ENCODE peak calls at places on chromosome 5, in six cellular contexts. I, V, S, Q, M and L are unnamed samples.

GRCh38 chr5:32852535-32852934 is 141.4 kb downstream of the NPR3 start:
- DNase-seq in I (no peak), V (no peak), S (peak), Q (peak), M (no peak), L (peak)

GRCh38 chr5:141757402-141757801 is 75.4 kb upstream of the ARAP3 start:
- DNase-seq in I (no peak), V (no peak), S (peak), Q (no peak), M (no peak), L (peak)

GRCh38 chr5:83354958-83355357 is 116.6 kb upstream of the VCAN start:
- DNase-seq in I (no peak), V (no peak), S (no peak), Q (no peak), M (no peak), L (no peak)

GRCh38 chr5:134077926-134078580 is 36.4 kb upstream of the TCF7 start:
- DNase-seq in I (no peak), V (no peak), S (no peak), Q (no peak), M (no peak), L (no peak)

GRCh38 chr5:137190031-137190430 is 309.1 kb downstream of the SPOCK1 start:
- DNase-seq in I (no peak), V (no peak), S (peak), Q (no peak), M (no peak), L (no peak)

GRCh38 chr5:101455851-101456250 is 552.8 kb upstream of the ST8SIA4 start:
- DNase-seq in I (no peak), V (no peak), S (no peak), Q (no peak), M (no peak), L (no peak)

GRCh38 chr5:135248801-135249231 is 150.2 kb downstream of the MACROH2A1 start:
- DNase-seq in I (no peak), V (no peak), S (no peak), Q (no peak), M (no peak), L (no peak)

GRCh38 chr5:54217826-54218503 is 92.4 kb downstream of the ARL15 start:
- DNase-seq in I (peak), V (peak), S (peak), Q (peak), M (no peak), L (peak)

GRCh38 chr5:27124590-27124989 is 86.2 kb upstream of the CDH9 start:
- DNase-seq in I (no peak), V (peak), S (peak), Q (no peak), M (no peak), L (no peak)

GRCh38 chr5:135210286-135211055 is 176.4 kb upstream of the PITX1 start:
- DNase-seq in I (no peak), V (no peak), S (no peak), Q (no peak), M (no peak), L (no peak)

GRCh38 chr5:106397700-106398099 is 1273.0 kb downstream of the EFNA5 start:
- DNase-seq in I (no peak), V (no peak), S (no peak), Q (no peak), M (no peak), L (no peak)

GRCh38 chr5:39863926-39864572 is 439.3 kb upstream of the DAB2 start:
- DNase-seq in I (no peak), V (no peak), S (no peak), Q (no peak), M (no peak), L (no peak)

GRCh38 chr5:57327934-57328333 is 154.1 kb downstream of the GPBP1 start:
- DNase-seq in I (no peak), V (no peak), S (no peak), Q (no peak), M (no peak), L (no peak)

GRCh38 chr5:116897291-116897690 is 322.7 kb upstream of the SEMA6A start:
- DNase-seq in I (no peak), V (no peak), S (no peak), Q (no peak), M (no peak), L (no peak)

GRCh38 chr5:128121679-128122078 is 38.1 kb downstream of the SLC12A2 start:
- DNase-seq in I (no peak), V (no peak), S (peak), Q (no peak), M (no peak), L (no peak)

GRCh38 chr5:74851684-74852353 is 14.4 kb downstream of the FAM169A start:
- DNase-seq in I (no peak), V (peak), S (peak), Q (no peak), M (no peak), L (no peak)

GRCh38 chr5:62256161-62257017 is 49.6 kb upstream of the KIF2A start:
- DNase-seq in I (no peak), V (no peak), S (no peak), Q (no peak), M (peak), L (no peak)

GRCh38 chr5:38249812-38250211 is 8.5 kb upstream of the EGFLAM start:
- DNase-seq in I (no peak), V (no peak), S (no peak), Q (no peak), M (no peak), L (no peak)

GRCh38 chr5:83227611-83228010 is 150.3 kb downstream of the XRCC4 start:
- DNase-seq in I (no peak), V (no peak), S (peak), Q (no peak), M (no peak), L (no peak)

GRCh38 chr5:33300209-33300742 is 140.5 kb upstream of the TARS1 start:
- DNase-seq in I (peak), V (no peak), S (no peak), Q (peak), M (no peak), L (no peak)

GRCh38 chr5:179816401-179817070 is 4.2 kb upstream of the SQSTM1 start:
- DNase-seq in I (no peak), V (no peak), S (no peak), Q (no peak), M (no peak), L (peak)

GRCh38 chr5:5270161-5270560 is 130.0 kb downstream of the ADAMTS16 start:
- DNase-seq in I (no peak), V (no peak), S (no peak), Q (no peak), M (no peak), L (no peak)